ENCODE peak calls at places on chromosomes 2 and 18, in four cellular contexts. L is thyroid gland, B is esophagus squamous epithelium, N is cardiac muscle cell. H is an unnamed sample.

GRCh38 chr2:113068706-113069485 is 1.1 kb downstream of the IL1F10 start:
- DNase-seq in L (no peak), N (no peak), B (no peak), H (no peak)

GRCh38 chr18:57434536-57435494 is at the start of gene ONECUT2:
- DNase-seq in B (peak; percentile 11), L (peak; percentile 94), N (peak; percentile 98), H (peak; percentile 32)

GRCh38 chr2:240578110-240578450 is 8.5 kb upstream of the CAPN10 start:
- DNase-seq in L (no peak), N (no peak), B (no peak), H (no peak)

GRCh38 chr2:234341332-234341985 is 155.4 kb downstream of the ARL4C start:
- DNase-seq in N (no peak), L (no peak), B (no peak), H (no peak)

GRCh38 chr2:210630904-210631560 is 74.6 kb downstream of the CPS1 start:
- DNase-seq in L (no peak), N (peak; percentile 43), B (no peak), H (no peak)

GRCh38 chr2:45370367-45370766 is 240.7 kb downstream of the SRBD1 start:
- DNase-seq in N (no peak), B (no peak), L (no peak), H (no peak)

GRCh38 chr18:25329783-25330182 is 22.2 kb downstream of the ZNF521 start:
- DNase-seq in B (no peak), N (no peak), L (no peak), H (no peak)

GRCh38 chr2:200127852-200128251 is 172.5 kb downstream of the MAIP1 start:
- DNase-seq in L (no peak), N (no peak), B (no peak), H (no peak)

GRCh38 chr18:6963452-6964097 is 154.0 kb downstream of the LAMA1 start:
- DNase-seq in N (no peak), B (no peak), L (no peak), H (no peak)

DNA sequence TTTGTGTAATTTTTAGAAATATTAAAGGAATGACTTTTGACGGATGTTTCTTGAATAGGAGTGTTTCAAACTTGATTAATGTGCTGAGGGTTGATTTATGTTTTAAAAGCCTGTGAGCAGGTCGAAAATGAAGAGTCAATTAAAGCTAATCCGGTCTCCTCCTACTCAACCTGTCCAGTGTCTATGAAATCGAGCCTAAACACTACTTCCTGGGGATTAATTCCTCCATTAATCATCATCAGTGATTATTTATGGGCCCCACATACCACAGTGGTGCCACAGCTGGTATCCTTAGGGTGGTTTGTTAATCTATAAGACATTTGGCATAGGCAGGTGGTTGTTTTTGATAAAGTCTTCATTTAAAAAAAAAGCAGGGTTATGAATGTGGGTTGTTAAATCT is 308.8 kb downstream of the AKAIN1 start:
- DNase-seq in L (no peak), N (no peak), B (no peak), H (no peak)
- H3K9me3 ChIP-seq in L (no peaks in the 10 kb centered on the region), N (no peaks in the 10 kb centered on the region), B (no peaks in the 10 kb centered on the region), H (no peaks in the 10 kb centered on the region)

GRCh38 chr2:150811259-150811912 is 323.9 kb upstream of the RND3 start:
- DNase-seq in N (no peak), L (no peak), B (no peak), H (no peak)
- H3K9me3 ChIP-seq in N (no peaks in the 10 kb centered on the region), L (no peaks in the 10 kb centered on the region), B (no peaks in the 10 kb centered on the region), H (no peaks in the 10 kb centered on the region)

DNA sequence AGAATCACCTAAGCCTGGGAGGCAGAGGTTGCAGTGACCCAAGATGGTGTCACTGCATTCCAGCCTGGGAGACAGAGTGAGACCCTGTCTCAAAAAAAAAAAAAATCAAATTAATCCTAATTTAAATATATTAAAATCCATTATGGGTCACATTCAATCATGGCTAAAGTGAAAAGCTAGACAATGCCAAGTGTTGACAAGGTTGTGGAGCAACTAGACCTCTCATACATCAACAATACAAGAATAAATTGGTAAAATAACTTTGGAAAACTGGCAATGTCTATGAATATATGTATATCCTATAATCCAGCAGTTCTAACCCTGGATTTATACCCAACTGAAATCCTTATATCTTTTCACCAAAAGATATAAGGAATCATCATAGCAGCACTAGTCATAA is 23.4 kb upstream of the ATL2 start:
- DNase-seq in N (no peak), L (no peak), B (no peak), H (no peak)
- H3K9me3 ChIP-seq in N (no peaks in the 10 kb centered on the region), L (no peaks in the 10 kb centered on the region), B (no peaks in the 10 kb centered on the region), H (no peaks in the 10 kb centered on the region)

DNA sequence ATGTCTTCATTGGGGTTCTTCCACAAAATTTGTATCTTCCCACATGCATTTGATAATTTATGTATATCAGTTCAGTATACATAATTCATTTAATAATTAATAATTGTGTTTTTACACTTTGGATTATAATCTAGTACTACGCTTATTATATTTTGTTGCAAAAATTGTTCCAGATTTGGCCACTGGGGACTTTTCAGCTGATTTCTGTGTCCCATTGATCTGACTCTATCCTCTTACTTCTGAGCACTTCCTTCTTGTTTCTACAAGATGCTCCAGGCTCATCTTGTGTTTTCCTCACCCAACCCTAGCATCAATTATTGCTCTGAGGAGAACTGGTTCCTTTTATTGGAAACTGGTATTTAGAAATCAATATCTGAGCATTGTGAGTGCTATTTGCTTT is 215.3 kb upstream of the CDH19 start:
- DNase-seq in N (no peak), B (no peak), L (no peak), H (no peak)
- H3K9me3 ChIP-seq in N (no peaks in the 10 kb centered on the region), B (no peaks in the 10 kb centered on the region), L (no peaks in the 10 kb centered on the region), H (no peaks in the 10 kb centered on the region)

GRCh38 chr2:241586564-241587264 is 28.2 kb downstream of the BOK start:
- DNase-seq in B (no peak), N (no peak), L (no peak), H (no peak)
- H3K9me3 ChIP-seq in B (no peaks in the 10 kb centered on the region), N (no peaks in the 10 kb centered on the region), L (peaks cover 12% of the 10 kb centered on the region), H (peaks cover 3% of the 10 kb centered on the region)

GRCh38 chr18:26637983-26638382 is 89.6 kb upstream of the KCTD1 start:
- DNase-seq in B (no peak), N (no peak), L (no peak), H (no peak)
- H3K9me3 ChIP-seq in B (no peaks in the 10 kb centered on the region), N (no peaks in the 10 kb centered on the region), L (no peaks in the 10 kb centered on the region), H (no peaks in the 10 kb centered on the region)

DNA sequence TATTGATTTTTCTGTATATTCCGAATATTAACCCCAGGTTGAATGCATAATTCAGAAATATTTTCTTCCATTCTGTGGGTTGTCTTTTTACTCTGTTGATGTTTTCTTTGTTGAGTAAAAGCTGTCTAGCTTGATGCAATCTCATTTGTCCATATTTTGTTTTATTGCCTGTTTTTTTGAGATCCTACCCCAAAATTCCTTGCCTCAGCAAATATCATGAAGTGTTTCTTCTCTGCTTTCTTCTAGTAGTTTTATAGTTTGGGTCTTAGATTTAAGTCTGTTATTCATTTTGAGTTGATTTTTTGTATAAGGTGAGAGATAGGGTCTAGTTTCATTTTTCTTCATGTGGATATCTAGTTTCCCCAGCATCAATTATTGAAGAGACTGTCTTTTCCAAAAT is 467.9 kb upstream of the GCFC2 start:
- DNase-seq in L (no peak), B (no peak), N (no peak), H (no peak)
- H3K9me3 ChIP-seq in L (no peaks in the 10 kb centered on the region), B (no peaks in the 10 kb centered on the region), N (no peaks in the 10 kb centered on the region), H (no peaks in the 10 kb centered on the region)

DNA sequence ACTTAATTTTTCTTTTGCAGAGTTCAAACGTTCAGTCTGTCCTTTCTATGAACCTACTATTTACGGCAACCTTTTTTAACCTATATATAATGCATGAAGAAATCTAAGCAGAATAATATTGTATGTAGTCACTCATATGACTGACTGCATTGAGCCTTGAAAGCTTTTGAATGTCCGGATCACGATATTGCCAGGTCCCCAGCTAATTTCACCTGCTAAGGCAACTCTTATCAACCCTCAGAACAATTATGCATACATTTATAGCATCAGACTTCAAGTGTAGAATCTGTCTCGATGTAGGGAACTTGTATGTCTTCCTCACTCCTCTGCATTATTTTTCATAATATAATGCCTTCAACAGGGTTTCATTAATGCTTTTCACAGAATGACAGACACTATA is 1083.7 kb upstream of the KLHL29 start:
- DNase-seq in L (no peak), B (no peak), N (no peak), H (no peak)
- H3K9me3 ChIP-seq in L (no peaks in the 10 kb centered on the region), B (no peaks in the 10 kb centered on the region), N (no peaks in the 10 kb centered on the region), H (no peaks in the 10 kb centered on the region)

DNA sequence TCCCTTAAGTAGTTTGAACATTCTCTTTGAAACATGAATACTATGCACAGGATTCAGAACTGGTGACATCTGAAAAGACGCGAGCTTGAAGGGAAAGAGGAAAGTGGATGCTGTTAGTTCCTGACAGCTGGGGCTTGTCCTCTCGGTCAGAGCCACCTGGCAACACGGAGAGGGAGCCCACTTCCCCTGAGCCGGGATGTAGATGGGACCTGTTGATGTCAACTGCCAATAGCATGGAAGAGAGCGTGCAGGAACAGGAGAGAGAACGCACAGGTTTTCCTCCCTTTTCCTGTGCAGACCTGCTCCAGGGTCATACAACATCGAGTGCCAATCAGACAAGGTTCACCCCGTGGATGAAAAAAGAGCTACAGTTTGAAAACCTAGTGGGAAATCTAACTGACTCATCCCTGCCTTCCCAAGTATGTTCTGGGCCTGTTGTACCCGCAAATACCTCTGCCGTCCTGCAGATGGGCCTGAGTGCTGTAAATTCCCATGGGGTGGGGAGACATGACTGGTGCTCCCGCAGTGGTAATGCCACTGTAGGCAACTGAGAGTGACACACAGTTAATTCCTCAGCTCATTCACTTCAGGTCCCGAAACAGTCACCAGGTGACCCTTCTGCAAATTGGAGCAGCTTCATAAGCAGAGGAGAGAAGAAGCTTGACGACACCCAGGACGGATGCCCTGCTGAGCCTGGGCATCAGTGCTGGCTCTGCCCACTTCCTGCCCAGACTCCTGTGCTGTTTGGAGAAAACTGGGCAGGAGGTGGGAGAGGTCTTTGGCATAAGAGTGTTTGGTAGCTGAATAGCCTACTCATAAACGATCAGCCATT is 13.9 kb upstream of the MBP start:
- DNase-seq in N (no peak), L (no peak), B (no peak), H (no peak)
- H3K9me3 ChIP-seq in N (no peaks in the 10 kb centered on the region), L (no peaks in the 10 kb centered on the region), B (no peaks in the 10 kb centered on the region), H (no peaks in the 10 kb centered on the region)

DNA sequence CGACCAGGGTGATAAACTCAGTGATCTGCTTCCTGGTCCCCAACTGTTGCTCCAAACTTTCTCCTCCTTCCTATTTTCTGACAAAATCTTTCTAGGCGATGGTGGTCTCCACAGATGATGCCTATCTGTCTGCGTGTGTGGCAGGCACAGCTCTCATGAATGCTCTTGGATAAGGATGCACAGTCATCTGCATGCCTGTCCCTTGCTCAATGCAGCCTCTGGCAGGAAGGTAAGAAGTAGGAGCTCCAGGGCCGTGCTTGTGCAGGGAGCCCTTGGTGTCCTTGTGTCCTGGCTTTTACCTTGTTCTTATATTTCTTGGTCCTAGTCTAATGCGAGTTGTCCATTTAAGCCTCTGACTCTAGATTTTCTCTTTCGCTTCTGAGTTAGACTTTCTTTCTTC is 57.5 kb downstream of the INSIG2 start:
- DNase-seq in L (no peak), B (no peak), N (no peak), H (no peak)
- H3K9me3 ChIP-seq in L (no peaks in the 10 kb centered on the region), B (no peaks in the 10 kb centered on the region), N (no peaks in the 10 kb centered on the region), H (no peaks in the 10 kb centered on the region)